ENCODE peak calls at places on chromosome 16, in six cellular contexts. G is fibroblast of lung, Q is K562, T is caudate nucleus, I is OCI-LY7, P is cardiac muscle cell. C is an unnamed sample.

GRCh38 chr16:54945063-54945462 is 14.4 kb downstream of the IRX5 start:
- DNase-seq in I (no peak), Q (no peak), T (no peak), P (no peak), G (no peak), C (no peak)

GRCh38 chr16:69727916-69728270 is 1.5 kb upstream of the NQO1 start:
- DNase-seq in Q (peak), T (no peak), I (no peak), P (no peak), G (no peak), C (no peak)

GRCh38 chr16:15950167-15950854 is 895 bp downstream of the ABCC1 start:
- DNase-seq in P (peak), Q (peak), I (peak), G (peak), T (no peak), C (no peak)

GRCh38 chr16:12902511-12903324 is 1.3 kb downstream of the SHISA9 start:
- DNase-seq in T (peak), G (no peak), I (no peak), P (no peak), Q (no peak), C (no peak)

GRCh38 chr16:29182501-29182900 is 197.6 kb downstream of the LAT start:
- DNase-seq in P (no peak), T (no peak), Q (no peak), I (no peak), G (no peak), C (no peak)

GRCh38 chr16:31385680-31386079 is 7.5 kb upstream of the ITGAD start:
- DNase-seq in P (no peak), T (peak), G (no peak), Q (no peak), I (no peak), C (no peak)

GRCh38 chr16:2530629-2531318 is 434 bp downstream of the CEMP1 start:
- DNase-seq in T (no peak), I (no peak), G (no peak), P (no peak), Q (no peak), C (peak)

GRCh38 chr16:27638833-27639587 is 89.1 kb downstream of the KATNIP start:
- DNase-seq in T (no peak), G (no peak), Q (no peak), P (no peak), I (no peak), C (no peak)

GRCh38 chr16:27806388-27806787 is 256.4 kb downstream of the KATNIP start:
- DNase-seq in I (no peak), Q (no peak), G (no peak), P (no peak), T (no peak), C (no peak)

GRCh38 chr16:69166221-69166833 is 20.6 kb upstream of the SNTB2 start:
- DNase-seq in I (no peak), Q (no peak), P (peak), T (peak), G (peak), C (no peak)

GRCh38 chr16:89118361-89119061 is 24.9 kb downstream of the ACSF3 start:
- DNase-seq in I (no peak), G (peak), P (no peak), T (no peak), Q (no peak), C (no peak)

GRCh38 chr16:89116341-89117238 is 22.9 kb downstream of the ACSF3 start:
- DNase-seq in Q (no peak), P (no peak), G (no peak), T (no peak), I (no peak), C (no peak)

GRCh38 chr16:89117239-89117974 is 23.8 kb downstream of the ACSF3 start:
- DNase-seq in Q (no peak), T (no peak), P (no peak), G (no peak), I (no peak), C (no peak)

GRCh38 chr16:89119161-89119621 is 25.5 kb downstream of the ACSF3 start:
- DNase-seq in T (no peak), G (no peak), P (no peak), Q (no peak), I (no peak), C (no peak)

DNA sequence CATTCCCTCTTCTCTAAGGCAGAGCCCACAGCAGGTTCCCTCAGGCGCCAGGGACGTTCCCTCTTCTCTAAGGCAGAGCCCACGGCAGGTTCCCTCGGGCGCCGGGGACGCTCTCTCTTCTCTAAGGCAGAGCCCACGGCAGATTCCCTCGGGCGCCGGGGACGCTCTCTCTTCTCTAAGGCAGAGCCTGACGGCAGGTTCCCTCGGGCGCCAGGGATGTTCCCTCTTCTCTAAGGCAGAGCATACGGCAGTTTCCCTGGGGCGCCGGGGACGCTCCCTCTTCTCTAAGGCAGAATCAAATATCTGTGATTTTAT is 24.3 kb downstream of the ACSF3 start:
- DNase-seq in I (no peak), G (no peak), P (no peak), Q (no peak), T (no peak), C (no peak)
- H3K27ac ChIP-seq in I (no peak), G (no peak), P (no peak), Q (no peak), T (no peak), C (no peak)

GRCh38 chr16:13961099-13961811 is 41.3 kb downstream of the ERCC4 start:
- DNase-seq in Q (peak), I (no peak), T (no peak), G (peak), P (peak), C (no peak)
- H3K27ac ChIP-seq in Q (no peak), I (no peak), T (no peak), G (no peak), P (no peak), C (no peak)

GRCh38 chr16:85234310-85235235 is 122.3 kb upstream of the CIBAR2 start:
- DNase-seq in I (no peak), G (peak), T (no peak), P (peak), Q (peak), C (no peak)
- H3K27ac ChIP-seq in I (no peak), G (peak), T (no peak), P (peak), Q (no peak), C (peak)

DNA sequence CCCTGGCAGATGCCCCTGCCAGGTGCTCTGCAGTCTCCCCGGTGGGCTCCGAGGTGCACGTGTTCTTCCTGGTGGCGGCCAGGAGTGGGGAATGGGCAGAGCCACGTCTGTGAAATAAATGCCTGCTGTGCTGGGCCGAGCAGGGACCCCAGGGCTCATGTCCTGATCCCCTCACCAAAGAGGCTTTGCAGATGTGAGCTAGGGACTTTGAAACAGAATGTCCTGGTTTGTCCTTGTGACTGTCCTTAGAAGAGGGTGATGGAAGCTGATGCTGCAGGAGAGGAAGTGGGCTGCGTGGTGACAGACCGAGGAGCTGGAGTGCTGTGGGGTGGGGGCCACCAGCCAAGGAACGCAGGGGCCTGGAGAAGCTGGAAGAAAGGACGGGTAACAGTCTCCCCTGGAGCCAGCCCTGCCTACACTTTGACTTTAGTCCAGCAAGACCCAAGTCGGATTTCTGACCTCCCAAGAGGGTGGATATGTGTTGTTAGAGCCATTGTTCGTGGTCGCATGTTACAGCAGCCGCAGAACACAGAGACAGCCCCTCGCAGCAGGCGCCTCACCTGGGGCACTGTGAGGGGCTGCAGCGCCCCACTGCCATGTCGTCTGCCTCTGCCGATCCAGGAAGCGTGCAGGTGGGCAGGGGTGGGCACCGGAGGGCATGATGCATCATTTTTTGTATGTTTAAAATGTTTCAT is 217.9 kb upstream of the CIBAR2 start:
- DNase-seq in P (no peak), T (no peak), Q (no peak), I (peak), G (no peak), C (no peak)
- H3K27ac ChIP-seq in P (peak), T (no peak), Q (peak), I (no peak), G (no peak), C (no peak)

GRCh38 chr16:81586421-81586820 is 141.8 kb downstream of the CMIP start:
- DNase-seq in T (no peak), P (no peak), G (peak), I (no peak), Q (peak), C (no peak)
- H3K27ac ChIP-seq in T (no peak), P (peak), G (no peak), I (no peak), Q (no peak), C (no peak)

DNA sequence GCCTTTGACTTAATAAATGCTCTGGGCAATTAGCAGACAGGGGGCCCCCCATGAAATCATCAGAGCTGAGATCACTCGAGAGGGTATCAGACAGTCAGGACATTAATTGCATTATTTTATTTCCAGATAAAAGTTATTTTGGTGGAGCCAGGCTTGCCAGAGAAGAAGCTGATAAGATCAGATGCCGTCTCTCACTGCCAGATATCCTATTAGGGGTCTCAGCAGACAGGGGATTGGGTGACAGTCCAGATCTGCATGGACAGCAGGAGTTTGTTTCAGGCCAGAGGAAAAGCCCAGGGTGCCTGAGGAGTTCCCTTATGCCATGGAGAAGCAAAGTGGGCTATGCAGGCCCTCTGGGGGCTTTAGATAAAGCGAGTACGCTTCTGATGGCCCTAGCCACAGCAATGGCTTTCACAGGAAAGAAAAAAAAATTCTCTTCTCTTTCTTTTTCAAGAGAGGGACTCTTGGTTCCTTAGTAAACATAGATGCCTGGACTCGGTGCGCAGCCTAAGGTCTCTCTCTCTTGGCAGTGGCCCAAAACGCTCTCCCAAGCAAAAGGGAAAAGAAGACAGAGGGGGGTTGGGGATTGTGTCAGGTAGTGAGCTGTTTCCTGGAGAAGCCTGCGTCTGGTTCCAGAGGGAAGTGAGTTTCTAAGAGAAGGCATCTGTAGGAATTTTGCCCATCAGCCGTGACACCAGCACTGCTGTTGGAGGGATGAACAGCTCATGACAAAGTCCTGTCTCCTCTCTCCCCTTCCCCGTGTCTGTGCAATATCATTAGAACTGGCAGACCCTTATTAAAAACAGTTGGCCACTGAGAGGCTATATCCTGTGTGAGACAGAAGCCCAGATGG is 166.4 kb upstream of the FOXF1 start:
- DNase-seq in P (peak), Q (no peak), G (peak), I (no peak), T (no peak), C (no peak)
- H3K27ac ChIP-seq in P (no peak), Q (no peak), G (peak), I (no peak), T (peak), C (peak)

GRCh38 chr16:88792078-88792550 is 7.1 kb upstream of the PIEZO1 start:
- DNase-seq in T (no peak), I (no peak), Q (no peak), P (no peak), G (peak), C (no peak)

GRCh38 chr16:88792668-88793587 is 7.9 kb upstream of the PIEZO1 start:
- DNase-seq in P (no peak), T (no peak), G (no peak), I (peak), Q (no peak), C (no peak)

GRCh38 chr16:88787579-88788314 is 2.7 kb upstream of the PIEZO1 start:
- DNase-seq in G (no peak), P (no peak), T (no peak), Q (no peak), I (no peak), C (no peak)

GRCh38 chr16:88789593-88789992 is 4.6 kb upstream of the PIEZO1 start:
- DNase-seq in P (no peak), T (no peak), G (no peak), I (no peak), Q (no peak), C (no peak)

GRCh38 chr16:88790312-88791150 is 5.5 kb upstream of the PIEZO1 start:
- DNase-seq in I (peak), Q (peak), G (peak), P (peak), T (no peak), C (no peak)
- H3K27ac ChIP-seq in I (peak), Q (peak), G (no peak), P (no peak), T (no peak), C (peak)

GRCh38 chr16:71210-71539 is 1.3 kb downstream of the RHBDF1 start:
- DNase-seq in G (no peak), Q (no peak), P (no peak), T (no peak), I (no peak), C (no peak)

GRCh38 chr16:74437-75318 is 2.2 kb upstream of the RHBDF1 start:
- DNase-seq in I (no peak), T (no peak), Q (no peak), G (no peak), P (no peak), C (no peak)

GRCh38 chr16:71540-72341 is 690 bp downstream of the RHBDF1 start:
- DNase-seq in T (no peak), P (peak), Q (peak), G (peak), I (no peak), C (peak)

GRCh38 chr16:74025-74424 is 1.6 kb upstream of the RHBDF1 start:
- DNase-seq in G (no peak), T (no peak), P (no peak), I (no peak), Q (no peak), C (no peak)

DNA sequence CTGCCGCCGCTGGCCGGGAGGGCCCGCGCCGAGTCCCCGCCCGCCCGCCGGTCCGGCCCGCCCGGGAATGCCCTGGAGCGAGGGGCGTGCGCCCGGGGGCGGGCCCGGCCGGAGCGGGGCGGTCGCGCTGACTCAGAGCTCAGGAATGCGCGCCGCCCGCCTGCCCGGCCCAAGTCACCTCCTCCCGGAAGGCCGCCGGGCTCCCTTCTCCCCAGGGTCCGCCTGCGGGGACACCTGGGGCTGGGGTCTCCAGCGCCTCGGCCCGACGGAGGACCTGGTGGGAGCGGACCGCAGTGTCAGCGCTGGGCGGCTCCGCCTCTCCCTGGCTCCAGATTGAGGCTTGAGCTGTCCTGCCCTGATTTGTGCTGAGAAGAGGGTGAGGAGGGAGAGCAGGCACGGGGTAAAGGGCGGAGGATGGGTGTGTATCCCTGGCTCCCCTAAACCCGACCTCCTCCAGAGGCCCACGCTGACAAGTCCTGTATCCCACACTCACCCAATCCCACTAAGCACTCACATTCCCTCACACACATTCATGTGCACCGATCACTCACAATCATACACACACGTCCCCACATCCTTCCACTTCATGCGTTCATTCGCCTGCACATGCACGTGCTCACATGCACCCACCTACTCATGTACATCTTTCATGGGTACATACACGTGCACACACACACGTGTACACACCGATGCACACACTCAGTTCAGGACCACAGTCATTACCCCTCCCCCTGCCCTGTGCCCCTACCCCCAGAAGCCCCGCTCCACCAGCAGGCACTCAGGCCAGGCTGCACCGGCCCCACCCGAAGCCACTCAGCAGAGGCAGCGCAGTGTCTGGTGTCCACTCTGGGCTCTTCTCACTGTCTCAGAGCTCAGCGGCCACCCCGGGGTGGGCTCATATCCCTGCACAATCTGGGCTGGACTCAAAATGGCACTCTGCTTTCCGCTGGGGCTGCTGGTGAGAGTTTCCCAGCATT is at the start of gene RHBDF1:
- DNase-seq in G (no peak), I (no peak), T (no peak), P (peak), Q (peak), C (no peak)
- H3K27ac ChIP-seq in G (peak), I (no peak), T (peak), P (peak), Q (no peak), C (peak)

GRCh38 chr16:66507731-66508239 is 42.1 kb downstream of the TK2 start:
- DNase-seq in T (no peak), P (no peak), Q (no peak), I (no peak), G (no peak), C (no peak)

GRCh38 chr16:66503030-66503429 is 46.9 kb downstream of the TK2 start:
- DNase-seq in Q (no peak), P (no peak), G (no peak), T (peak), I (no peak), C (no peak)

GRCh38 chr16:66503612-66504011 is 46.3 kb downstream of the TK2 start:
- DNase-seq in P (no peak), G (no peak), Q (no peak), I (no peak), T (no peak), C (no peak)

DNA sequence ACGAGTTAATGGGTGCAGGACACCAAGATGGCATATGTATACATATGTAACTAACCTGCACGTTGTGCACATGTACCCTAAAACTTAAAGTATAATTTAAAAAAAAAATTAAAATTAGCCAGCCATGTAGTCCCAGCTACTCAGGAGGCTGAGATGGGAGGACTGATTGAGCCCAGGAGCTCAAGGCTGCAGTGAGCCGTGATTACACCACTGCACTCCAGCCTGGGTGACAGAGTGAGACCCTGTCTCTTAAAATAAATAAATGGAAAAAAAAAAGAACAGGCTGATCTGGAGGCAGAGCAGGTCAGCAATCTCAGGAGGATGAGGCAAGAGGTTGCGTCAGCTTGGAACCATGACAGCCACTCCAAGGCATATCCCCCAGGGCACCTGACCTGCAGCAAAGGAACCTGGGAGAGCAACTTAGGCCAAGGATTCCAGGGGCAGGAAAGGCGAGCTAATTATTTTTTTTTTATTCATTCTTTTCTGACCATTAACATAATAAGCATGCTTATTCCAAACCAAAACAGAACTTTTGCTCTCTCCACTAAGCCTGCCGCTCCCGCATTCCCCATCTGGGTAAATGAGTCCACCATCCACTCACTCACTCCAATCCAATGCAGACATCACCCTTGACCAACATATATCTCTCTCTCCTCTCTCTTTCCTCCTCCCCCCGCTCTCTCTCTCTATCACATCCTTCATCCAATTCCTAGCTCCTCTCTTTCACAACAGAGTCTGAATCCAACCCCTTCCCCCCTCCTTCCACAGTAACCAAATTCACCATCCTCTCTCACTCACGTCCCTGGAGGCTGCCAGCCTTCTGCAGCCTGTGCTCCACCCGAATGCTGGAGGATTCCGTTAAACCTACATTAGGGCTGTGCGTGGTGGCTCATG is 47.7 kb downstream of the TK2 start:
- DNase-seq in I (no peak), G (no peak), Q (no peak), P (peak), T (no peak), C (no peak)
- H3K27ac ChIP-seq in I (no peak), G (no peak), Q (no peak), P (no peak), T (peak), C (peak)

C was measured in coronary artery.